ENCODE peak calls at places on chromosomes 13 and 19, in four cellular contexts. T is NCI-H748 treated with DMSO at 0.1 percent for 48 hours, P is GM04503, X is SHP77. R is an unnamed sample.

GRCh38 chr19:3014135-3014534 is 14.9 kb downstream of the TLE2 start:
- DNase-seq in T (no peak), P (no peak), X (no peak), R (no peak)

GRCh38 chr13:29279859-29280258 is 315.6 kb downstream of the SLC7A1 start:
- DNase-seq in T (no peak), P (no peak), X (no peak), R (no peak)

GRCh38 chr19:20611866-20612265 is 46.3 kb upstream of the ZNF737 start:
- DNase-seq in T (no peak), P (no peak), X (no peak), R (no peak)

GRCh38 chr13:106573279-106573831 is 5.4 kb upstream of the ARGLU1 start:
- DNase-seq in T (no peak), P (peak), X (no peak), R (no peak)

GRCh38 chr19:33472696-33473624 is 48.6 kb downstream of the PEPD start:
- DNase-seq in T (no peak), P (peak), X (no peak), R (no peak)

GRCh38 chr13:64429691-64430090 is 2800.4 kb downstream of the PCDH9 start:
- DNase-seq in T (no peak), P (no peak), X (no peak), R (no peak)

GRCh38 chr13:47862841-47863240 is 138.2 kb downstream of the SUCLA2 start:
- DNase-seq in T (no peak), P (no peak), X (no peak), R (no peak)

GRCh38 chr13:49098771-49099512 is 121.2 kb upstream of the MLNR start:
- DNase-seq in T (no peak), P (no peak), X (no peak), R (no peak)

GRCh38 chr13:20831933-20832332 is 58.2 kb upstream of the EEF1AKMT1 start:
- DNase-seq in T (no peak), P (no peak), X (peak), R (no peak)

GRCh38 chr13:81058916-81059290 is 718.0 kb upstream of the SPRY2 start:
- DNase-seq in T (no peak), P (no peak), X (no peak), R (no peak)

GRCh38 chr13:34750078-34750703 is 191.9 kb upstream of the NBEA start:
- DNase-seq in T (peak), P (no peak), X (peak), R (peak)

GRCh38 chr13:25415196-25415595 is 43.4 kb downstream of the ATP8A2 start:
- DNase-seq in T (no peak), P (no peak), X (no peak), R (no peak)

GRCh38 chr19:35785087-35785627 is 9.8 kb downstream of the ARHGAP33 start:
- DNase-seq in T (no peak), P (no peak), X (no peak), R (no peak)

GRCh38 chr19:29576043-29576442 is 30.0 kb upstream of the POP4 start:
- DNase-seq in T (no peak), P (no peak), X (no peak), R (no peak)

GRCh38 chr13:79485014-79485441 is 4.1 kb downstream of the NDFIP2 start:
- DNase-seq in T (no peak), P (peak), X (no peak), R (no peak)

GRCh38 chr13:93861818-93862217 is 617.7 kb downstream of the DCT start:
- DNase-seq in T (no peak), P (peak), X (no peak), R (no peak)

GRCh38 chr13:70817571-70817970 is 709.3 kb upstream of the KLHL1 start:
- DNase-seq in T (no peak), P (no peak), X (no peak), R (no peak)

GRCh38 chr13:113410472-113411201 is 42.7 kb downstream of the ADPRHL1 start:
- DNase-seq in T (no peak), P (peak), X (no peak), R (no peak)

GRCh38 chr19:19464339-19465098 is 50.8 kb downstream of the TSSK6 start:
- DNase-seq in T (no peak), P (no peak), X (no peak), R (no peak)

GRCh38 chr19:19170053-19170945 is at the start of gene MEF2B:
- DNase-seq in T (peak), P (no peak), X (peak), R (peak)

GRCh38 chr13:94858856-94859811 is 146.8 kb upstream of the SOX21 start:
- DNase-seq in T (no peak), P (peak), X (peak), R (no peak)

GRCh38 chr19:3601021-3601420 is 5.7 kb downstream of the TBXA2R start:
- DNase-seq in T (no peak), P (no peak), X (no peak), R (no peak)

GRCh38 chr19:38850976-38851621 is 1.3 kb upstream of the HNRNPL start:
- DNase-seq in T (no peak), P (no peak), X (no peak), R (no peak)

GRCh38 chr13:91355099-91355825 is 7.8 kb downstream of the MIR17HG start:
- DNase-seq in T (no peak), P (no peak), X (no peak), R (no peak)

GRCh38 chr19:11106477-11106876 is 17.2 kb downstream of the LDLR start:
- DNase-seq in T (no peak), P (no peak), X (no peak), R (no peak)

GRCh38 chr13:27006519-27007161 is 165.0 kb downstream of the USP12 start:
- DNase-seq in T (peak), P (no peak), X (peak), R (peak)

R was measured in NCI-H774.